ENCODE peak calls at places on chromosome 11, in eight cellular contexts. N, K, Z, L, H, W, T and J are unnamed samples.

GRCh38 chr11:131977231-131977630 is 606.8 kb downstream of the NTM start:
- DNase-seq in N (peak; percentile 86), K (no peak), Z (no peak), L (no peak), H (no peak), W (no peak), T (no peak), J (no peak)

GRCh38 chr11:79170289-79170688 is 270.5 kb downstream of the TENM4 start:
- DNase-seq in N (no peak), K (no peak), Z (no peak), L (no peak), H (no peak), W (peak; percentile 38), T (no peak), J (no peak)

GRCh38 chr11:15888596-15889345 is 467.6 kb downstream of the SOX6 start:
- DNase-seq in N (peak; percentile 50), K (no peak), Z (no peak), L (no peak), H (no peak), W (no peak), T (no peak), J (no peak)

GRCh38 chr11:43327987-43328386 is 16.2 kb downstream of the API5 start:
- DNase-seq in N (peak; percentile 90), K (peak; percentile 58), Z (no peak), L (no peak), H (no peak), W (peak; percentile 93), T (no peak), J (no peak)

GRCh38 chr11:116420030-116420429 is 352.8 kb downstream of the BUD13 start:
- DNase-seq in N (no peak), K (no peak), Z (no peak), L (no peak), H (no peak), W (no peak), T (no peak), J (no peak)

GRCh38 chr11:6725386-6725896 is 42.3 kb upstream of the MRPL17 start:
- DNase-seq in N (no peak), K (no peak), Z (no peak), L (no peak), H (no peak), W (no peak), T (no peak), J (no peak)

GRCh38 chr11:113242767-113243397 is 71.5 kb upstream of the TTC12 start:
- DNase-seq in N (peak; percentile 63), K (no peak), Z (no peak), L (no peak), H (no peak), W (peak; percentile 69), T (no peak), J (no peak)

GRCh38 chr11:57514538-57515331 is 767 bp downstream of the SLC43A1 start:
- DNase-seq in N (no peak), K (peak; percentile 78), Z (peak; percentile 91), L (peak; percentile 67), H (peak; percentile 73), W (peak; percentile 39), T (peak; percentile 72), J (peak; percentile 49)

GRCh38 chr11:117045196-117045595 is 53.0 kb downstream of the SIK3 start:
- DNase-seq in N (no peak), K (no peak), Z (no peak), L (no peak), H (no peak), W (peak; percentile 82), T (no peak), J (no peak)

GRCh38 chr11:69512136-69512535 is 30.7 kb downstream of the LINC01488 start:
- DNase-seq in N (no peak), K (no peak), Z (peak; percentile 45), L (no peak), H (no peak), W (no peak), T (no peak), J (no peak)

GRCh38 chr11:15967966-15968365 is 388.4 kb downstream of the SOX6 start:
- DNase-seq in N (peak; percentile 52), K (no peak), Z (no peak), L (no peak), H (no peak), W (peak; percentile 91), T (no peak), J (no peak)

GRCh38 chr11:19666951-19667350 is 45.7 kb upstream of the NAV2 start:
- DNase-seq in N (no peak), K (no peak), Z (no peak), L (no peak), H (no peak), W (no peak), T (no peak), J (no peak)

GRCh38 chr11:438101-438844 is 3.5 kb downstream of the ANO9 start:
- DNase-seq in N (no peak), K (no peak), Z (no peak), L (no peak), H (peak; percentile 9), W (no peak), T (no peak), J (no peak)

GRCh38 chr11:64123102-64123434 is 42.8 kb downstream of the MACROD1 start:
- DNase-seq in N (no peak), K (peak; percentile 86), Z (no peak), L (no peak), H (peak; percentile 70), W (no peak), T (no peak), J (no peak)

GRCh38 chr11:2432171-2432621 is 12.1 kb downstream of the TRPM5 start:
- DNase-seq in N (no peak), K (no peak), Z (peak; percentile 59), L (no peak), H (peak; percentile 10), W (no peak), T (no peak), J (no peak)

GRCh38 chr11:33195391-33196190 is 34.3 kb upstream of the CSTF3 start:
- DNase-seq in N (no peak), K (no peak), Z (no peak), L (no peak), H (no peak), W (peak; percentile 28), T (no peak), J (no peak)

GRCh38 chr11:78727816-78728215 is 153.2 kb upstream of the NARS2 start:
- DNase-seq in N (no peak), K (no peak), Z (no peak), L (no peak), H (no peak), W (no peak), T (no peak), J (no peak)

GRCh38 chr11:15742626-15743243 is 613.6 kb downstream of the SOX6 start:
- DNase-seq in N (peak; percentile 26), K (no peak), Z (no peak), L (no peak), H (no peak), W (no peak), T (no peak), J (no peak)

GRCh38 chr11:94129505-94130335 is 1.1 kb downstream of the PANX1 start:
- DNase-seq in N (no peak), K (no peak), Z (no peak), L (no peak), H (no peak), W (peak; percentile 54), T (no peak), J (no peak)

GRCh38 chr11:65526744-65527143 is 1.9 kb downstream of the SCYL1 start:
- DNase-seq in N (no peak), K (no peak), Z (peak; percentile 72), L (no peak), H (no peak), W (no peak), T (no peak), J (no peak)

GRCh38 chr11:65529475-65530156 is 4.7 kb downstream of the SCYL1 start:
- DNase-seq in N (no peak), K (no peak), Z (no peak), L (no peak), H (no peak), W (no peak), T (no peak), J (no peak)

GRCh38 chr11:65532388-65533064 is 7.6 kb downstream of the SCYL1 start:
- DNase-seq in N (no peak), K (no peak), Z (no peak), L (no peak), H (no peak), W (no peak), T (no peak), J (no peak)

GRCh38 chr11:65528819-65529350 is 4.0 kb downstream of the SCYL1 start:
- DNase-seq in N (no peak), K (no peak), Z (no peak), L (no peak), H (no peak), W (no peak), T (no peak), J (no peak)

GRCh38 chr11:65530157-65530496 is 5.2 kb downstream of the SCYL1 start:
- DNase-seq in N (no peak), K (no peak), Z (no peak), L (no peak), H (no peak), W (no peak), T (no peak), J (no peak)
- H3K27ac ChIP-seq in N (no peak overlapping the region), K (no peak overlapping the region), Z (no peak overlapping the region), L (no peak overlapping the region), H (no peak overlapping the region), W (no peak overlapping the region), T (no peak overlapping the region), J (peak overlapping the region; percentile 49)

GRCh38 chr11:121032546-121032945 is 8.6 kb downstream of the TBCEL start:
- DNase-seq in N (no peak), K (no peak), Z (no peak), L (no peak), H (no peak), W (peak; percentile 20), T (no peak), J (no peak)
- TF ChIP-seq CTCF in N (no peak), K (no peak), Z (no peak), L (no peak), H (no peak), W (no peak), T (peak; percentile 22), J (no peak)

GRCh38 chr11:123069878-123070821 is 8.2 kb upstream of the HSPA8 start:
- DNase-seq in N (no peak), K (no peak), Z (no peak), L (no peak), H (no peak), W (no peak), T (no peak), J (no peak)

GRCh38 chr11:123076484-123076883 is 14.5 kb upstream of the HSPA8 start:
- DNase-seq in N (no peak), K (no peak), Z (no peak), L (no peak), H (no peak), W (no peak), T (peak; percentile 1), J (no peak)

GRCh38 chr11:123072279-123072678 is 10.3 kb upstream of the HSPA8 start:
- DNase-seq in N (no peak), K (peak; percentile 87), Z (no peak), L (no peak), H (no peak), W (no peak), T (peak; percentile 53), J (no peak)

GRCh38 chr11:123073343-123074057 is 11.6 kb upstream of the HSPA8 start:
- DNase-seq in N (no peak), K (no peak), Z (no peak), L (no peak), H (no peak), W (no peak), T (peak; percentile 26), J (no peak)

GRCh38 chr11:123072762-123073161 is 10.8 kb upstream of the HSPA8 start:
- DNase-seq in N (no peak), K (no peak), Z (no peak), L (no peak), H (no peak), W (no peak), T (no peak), J (no peak)
- H3K27ac ChIP-seq in N (no peak overlapping the region), K (peak overlapping the region; percentile 32), Z (no peak overlapping the region), L (no peak overlapping the region), H (no peak overlapping the region), W (no peak overlapping the region), T (no peak overlapping the region), J (no peak overlapping the region)

GRCh38 chr11:84256618-84257017 is 970.5 kb upstream of the CCDC90B start:
- DNase-seq in N (no peak), K (no peak), Z (no peak), L (no peak), H (no peak), W (no peak), T (no peak), J (no peak)
- TF ChIP-seq CTCF in N (no peak), K (no peak), Z (no peak), L (no peak), H (no peak), W (no peak), T (no peak), J (no peak)